ENCODE peak calls at places on chromosomes 16 and 17, in nine cellular contexts. One of them, this sample, is unnamed.

GRCh38 chr17:40953876-40954275 is 12.9 kb downstream of the KRT39 start:
- DNase-seq in SK-N-SH: no peak
- DNase-seq in tibial nerve: no peak
- DNase-seq in suprapubic skin: no peak
- DNase-seq in A549: no peak
- DNase-seq in ovary: no peak
- DNase-seq in stomach: no peak
- DNase-seq in K562: no peak
- DNase-seq in upper lobe of left lung: no peak
- DNase-seq in this sample: no peak

GRCh38 chr17:19897901-19898300 is 30.2 kb upstream of the ULK2 start:
- DNase-seq in SK-N-SH: no peak
- DNase-seq in tibial nerve: no peak
- DNase-seq in suprapubic skin: no peak
- DNase-seq in A549: no peak
- DNase-seq in ovary: no peak
- DNase-seq in stomach: no peak
- DNase-seq in K562: no peak
- DNase-seq in upper lobe of left lung: no peak
- DNase-seq in this sample: no peak

GRCh38 chr17:28724500-28725165 is 1.4 kb downstream of the TLCD1 start:
- DNase-seq in SK-N-SH: no peak
- DNase-seq in tibial nerve: no peak
- DNase-seq in suprapubic skin: no peak
- DNase-seq in A549: no peak
- DNase-seq in ovary: no peak
- DNase-seq in stomach: no peak
- DNase-seq in K562: peak; percentile 62
- DNase-seq in upper lobe of left lung: no peak
- DNase-seq in this sample: no peak

GRCh38 chr16:29790949-29791844 is 646 bp downstream of the KIF22 start:
- DNase-seq in SK-N-SH: peak; percentile 39
- DNase-seq in tibial nerve: no peak
- DNase-seq in suprapubic skin: no peak
- DNase-seq in A549: peak; percentile 38
- DNase-seq in ovary: no peak
- DNase-seq in stomach: no peak
- DNase-seq in K562: peak; percentile 30
- DNase-seq in upper lobe of left lung: no peak
- DNase-seq in this sample: peak; percentile 27

GRCh38 chr17:75152971-75153853 is 1.1 kb downstream of the JPT1 start:
- DNase-seq in SK-N-SH: peak; percentile 72
- DNase-seq in tibial nerve: peak; percentile 15
- DNase-seq in suprapubic skin: peak; percentile 60
- DNase-seq in A549: peak; percentile 70
- DNase-seq in ovary: no peak
- DNase-seq in stomach: no peak
- DNase-seq in K562: peak; percentile 73
- DNase-seq in upper lobe of left lung: no peak
- DNase-seq in this sample: peak; percentile 76

GRCh38 chr16:24978370-24978914 is 36.7 kb downstream of the ARHGAP17 start:
- DNase-seq in SK-N-SH: no peak
- DNase-seq in tibial nerve: no peak
- DNase-seq in suprapubic skin: no peak
- DNase-seq in A549: no peak
- DNase-seq in ovary: no peak
- DNase-seq in stomach: no peak
- DNase-seq in K562: no peak
- DNase-seq in upper lobe of left lung: no peak
- DNase-seq in this sample: no peak

GRCh38 chr16:30005341-30006094 is 5.3 kb downstream of the DOC2A start:
- DNase-seq in SK-N-SH: peak; percentile 91
- DNase-seq in tibial nerve: no peak
- DNase-seq in suprapubic skin: no peak
- DNase-seq in A549: peak; percentile 90
- DNase-seq in ovary: no peak
- DNase-seq in stomach: peak; percentile 32
- DNase-seq in K562: peak; percentile 61
- DNase-seq in upper lobe of left lung: peak; percentile 86
- DNase-seq in this sample: peak; percentile 37

GRCh38 chr17:8072339-8072726 is 15.2 kb downstream of the ALOX12B start:
- DNase-seq in SK-N-SH: no peak
- DNase-seq in tibial nerve: no peak
- DNase-seq in suprapubic skin: no peak
- DNase-seq in A549: no peak
- DNase-seq in ovary: no peak
- DNase-seq in stomach: no peak
- DNase-seq in K562: no peak
- DNase-seq in upper lobe of left lung: peak; percentile 84
- DNase-seq in this sample: no peak

GRCh38 chr17:11986939-11987329 is 10.3 kb downstream of the ZNF18 start:
- DNase-seq in SK-N-SH: peak; percentile 41
- DNase-seq in tibial nerve: no peak
- DNase-seq in suprapubic skin: no peak
- DNase-seq in A549: peak; percentile 49
- DNase-seq in ovary: no peak
- DNase-seq in stomach: no peak
- DNase-seq in K562: peak; percentile 41
- DNase-seq in upper lobe of left lung: no peak
- DNase-seq in this sample: no peak

GRCh38 chr17:77783991-77784820 is 174.3 kb upstream of the TNRC6C start:
- DNase-seq in SK-N-SH: no peak
- DNase-seq in tibial nerve: no peak
- DNase-seq in suprapubic skin: no peak
- DNase-seq in A549: no peak
- DNase-seq in ovary: no peak
- DNase-seq in stomach: no peak
- DNase-seq in K562: no peak
- DNase-seq in upper lobe of left lung: no peak
- DNase-seq in this sample: no peak

GRCh38 chr16:56780646-56781045 is 50.7 kb downstream of the NUP93 start:
- DNase-seq in SK-N-SH: no peak
- DNase-seq in tibial nerve: no peak
- DNase-seq in suprapubic skin: no peak
- DNase-seq in A549: no peak
- DNase-seq in ovary: no peak
- DNase-seq in stomach: no peak
- DNase-seq in K562: no peak
- DNase-seq in upper lobe of left lung: no peak
- DNase-seq in this sample: no peak

GRCh38 chr17:57375770-57376181 is 119.5 kb downstream of the MSI2 start:
- DNase-seq in SK-N-SH: no peak
- DNase-seq in tibial nerve: no peak
- DNase-seq in suprapubic skin: no peak
- DNase-seq in A549: no peak
- DNase-seq in ovary: no peak
- DNase-seq in stomach: no peak
- DNase-seq in K562: peak; percentile 78
- DNase-seq in upper lobe of left lung: peak; percentile 13
- DNase-seq in this sample: no peak

GRCh38 chr17:17121162-17121561 is 78.9 kb downstream of the MPRIP start:
- DNase-seq in SK-N-SH: no peak
- DNase-seq in tibial nerve: no peak
- DNase-seq in suprapubic skin: no peak
- DNase-seq in A549: no peak
- DNase-seq in ovary: no peak
- DNase-seq in stomach: no peak
- DNase-seq in K562: no peak
- DNase-seq in upper lobe of left lung: no peak
- DNase-seq in this sample: peak; percentile 42
- H3K4me1 ChIP-seq in SK-N-SH: peaks cover 32% of the 10 kb centered on the region
- H3K4me1 ChIP-seq in tibial nerve: peaks cover 73% of the 10 kb centered on the region
- H3K4me1 ChIP-seq in suprapubic skin: peaks cover 45% of the 10 kb centered on the region
- H3K4me1 ChIP-seq in A549: peaks cover 59% of the 10 kb centered on the region
- H3K4me1 ChIP-seq in ovary: peaks cover 38% of the 10 kb centered on the region
- H3K4me1 ChIP-seq in stomach: peaks cover 46% of the 10 kb centered on the region
- H3K4me1 ChIP-seq in K562: peaks cover 4% of the 10 kb centered on the region
- H3K4me1 ChIP-seq in upper lobe of left lung: peaks cover 53% of the 10 kb centered on the region
- H3K4me1 ChIP-seq in this sample: peaks cover 56% of the 10 kb centered on the region

GRCh38 chr16:49861299-49861698 is 5.4 kb upstream of the ZNF423 start:
- DNase-seq in SK-N-SH: no peak
- DNase-seq in tibial nerve: no peak
- DNase-seq in suprapubic skin: no peak
- DNase-seq in A549: no peak
- DNase-seq in ovary: no peak
- DNase-seq in stomach: no peak
- DNase-seq in K562: no peak
- DNase-seq in upper lobe of left lung: no peak
- DNase-seq in this sample: no peak

GRCh38 chr16:49858200-49859129 is 2.6 kb upstream of the ZNF423 start:
- DNase-seq in SK-N-SH: peak; percentile 82
- DNase-seq in tibial nerve: no peak
- DNase-seq in suprapubic skin: no peak
- DNase-seq in A549: peak; percentile 17
- DNase-seq in ovary: peak; percentile 84
- DNase-seq in stomach: no peak
- DNase-seq in K562: no peak
- DNase-seq in upper lobe of left lung: peak; percentile 91
- DNase-seq in this sample: peak; percentile 58

GRCh38 chr16:49857423-49858181 is 1.7 kb upstream of the ZNF423 start:
- DNase-seq in SK-N-SH: peak; percentile 86
- DNase-seq in tibial nerve: no peak
- DNase-seq in suprapubic skin: no peak
- DNase-seq in A549: peak; percentile 87
- DNase-seq in ovary: peak; percentile 79
- DNase-seq in stomach: peak; percentile 56
- DNase-seq in K562: peak; percentile 74
- DNase-seq in upper lobe of left lung: peak; percentile 92
- DNase-seq in this sample: peak; percentile 76

GRCh38 chr16:49860593-49860992 is 4.7 kb upstream of the ZNF423 start:
- DNase-seq in SK-N-SH: no peak
- DNase-seq in tibial nerve: no peak
- DNase-seq in suprapubic skin: no peak
- DNase-seq in A549: no peak
- DNase-seq in ovary: no peak
- DNase-seq in stomach: no peak
- DNase-seq in K562: no peak
- DNase-seq in upper lobe of left lung: no peak
- DNase-seq in this sample: no peak

DNA sequence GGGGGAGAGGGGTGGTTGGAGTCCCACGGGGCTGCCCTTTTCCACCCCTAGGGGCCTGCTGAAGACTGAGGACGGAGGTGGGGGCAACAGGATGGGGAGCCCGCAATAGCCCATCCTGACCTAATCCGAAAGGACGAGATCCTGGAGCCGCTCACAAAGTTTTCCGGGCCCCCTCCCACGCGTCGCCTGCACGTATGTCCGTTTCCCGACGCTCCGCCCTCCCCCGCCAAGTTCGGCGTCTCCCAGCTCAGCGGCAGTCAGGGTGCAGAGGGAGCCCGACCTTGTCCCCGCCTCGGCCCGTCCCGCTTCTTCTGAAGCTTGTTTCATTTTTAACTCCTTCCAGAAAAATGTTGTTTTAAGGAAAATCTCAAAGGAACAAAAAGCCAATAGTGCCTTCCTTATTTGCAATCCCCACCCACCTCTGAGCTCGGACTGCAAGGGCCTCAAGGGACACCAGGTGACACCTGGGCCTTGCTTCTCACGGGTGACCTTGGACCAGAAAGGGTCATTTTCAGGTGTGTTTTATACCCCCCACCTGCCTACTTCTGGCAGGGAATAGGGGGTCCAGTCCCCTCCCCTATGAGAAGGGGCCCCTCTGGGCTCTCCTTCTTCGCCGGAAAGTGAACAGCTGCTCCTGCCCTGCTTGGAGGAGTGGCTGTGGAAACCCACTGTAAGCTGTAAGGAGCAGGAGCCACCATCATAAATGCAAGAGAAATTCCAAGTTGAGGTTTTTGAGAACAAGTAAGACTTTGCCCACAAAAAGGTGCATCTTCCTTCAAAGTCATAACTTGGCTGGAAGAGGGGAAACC is 3.4 kb upstream of the ZNF423 start:
- DNase-seq in SK-N-SH: no peak
- DNase-seq in tibial nerve: no peak
- DNase-seq in suprapubic skin: no peak
- DNase-seq in A549: no peak
- DNase-seq in ovary: peak; percentile 85
- DNase-seq in stomach: no peak
- DNase-seq in K562: peak; percentile 39
- DNase-seq in upper lobe of left lung: peak; percentile 83
- DNase-seq in this sample: peak; percentile 67
- TF ChIP-seq EP300 in SK-N-SH: no peak
- TF ChIP-seq EP300 in tibial nerve: no peak
- TF ChIP-seq EP300 in suprapubic skin: no peak
- TF ChIP-seq EP300 in A549: no peak
- TF ChIP-seq EP300 in ovary: no peak
- TF ChIP-seq EP300 in stomach: no peak
- TF ChIP-seq EP300 in K562: no peak
- TF ChIP-seq EP300 in upper lobe of left lung: no peak
- TF ChIP-seq EP300 in this sample: no peak

DNA sequence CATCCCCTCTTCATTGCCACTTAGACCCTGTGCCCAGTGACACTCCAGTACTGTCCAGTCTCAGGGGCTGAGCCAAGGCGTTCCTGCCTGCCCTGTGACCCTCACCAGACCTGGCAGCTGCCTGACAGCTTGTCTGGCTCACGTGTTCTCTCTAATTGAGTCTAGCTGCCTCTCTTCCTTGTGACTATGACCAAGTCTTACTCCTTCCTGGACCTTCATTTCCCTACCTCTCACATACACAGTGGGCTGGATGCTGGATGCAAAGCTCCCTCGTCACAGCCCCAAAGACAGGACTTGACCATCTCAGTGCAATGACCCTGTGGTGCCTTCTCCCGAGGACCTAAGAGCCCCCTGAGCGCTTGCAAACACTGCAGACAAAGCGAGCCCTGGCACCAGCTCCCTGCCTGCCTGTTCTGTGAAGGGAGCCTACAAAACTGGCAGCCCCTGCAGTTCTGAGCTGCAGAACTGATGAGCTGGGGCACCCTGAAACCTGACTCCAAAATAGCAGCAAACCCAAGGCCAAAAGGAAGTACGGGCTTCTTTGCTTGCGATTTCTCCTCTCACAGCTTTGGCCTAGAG is 1.7 kb downstream of the DEXI start:
- DNase-seq in SK-N-SH: no peak
- DNase-seq in tibial nerve: no peak
- DNase-seq in suprapubic skin: no peak
- DNase-seq in A549: no peak
- DNase-seq in ovary: peak; percentile 57
- DNase-seq in stomach: no peak
- DNase-seq in K562: no peak
- DNase-seq in upper lobe of left lung: no peak
- DNase-seq in this sample: no peak
- H3K4me1 ChIP-seq in SK-N-SH: peaks cover 66% of the 10 kb centered on the region
- H3K4me1 ChIP-seq in tibial nerve: peaks cover 78% of the 10 kb centered on the region
- H3K4me1 ChIP-seq in suprapubic skin: peaks cover 85% of the 10 kb centered on the region
- H3K4me1 ChIP-seq in A549: peaks cover 24% of the 10 kb centered on the region
- H3K4me1 ChIP-seq in ovary: peaks cover 23% of the 10 kb centered on the region
- H3K4me1 ChIP-seq in stomach: peaks cover 81% of the 10 kb centered on the region
- H3K4me1 ChIP-seq in K562: peaks cover 34% of the 10 kb centered on the region
- H3K4me1 ChIP-seq in upper lobe of left lung: peaks cover 81% of the 10 kb centered on the region
- H3K4me1 ChIP-seq in this sample: peaks cover 41% of the 10 kb centered on the region

GRCh38 chr16:68275611-68276191 is 11.4 kb downstream of the SLC7A6 start:
- DNase-seq in SK-N-SH: no peak
- DNase-seq in tibial nerve: no peak
- DNase-seq in suprapubic skin: no peak
- DNase-seq in A549: no peak
- DNase-seq in ovary: no peak
- DNase-seq in stomach: no peak
- DNase-seq in K562: no peak
- DNase-seq in upper lobe of left lung: no peak
- DNase-seq in this sample: no peak
- TF ChIP-seq EP300 in SK-N-SH: no peak
- TF ChIP-seq EP300 in tibial nerve: no peak
- TF ChIP-seq EP300 in suprapubic skin: no peak
- TF ChIP-seq EP300 in A549: no peak
- TF ChIP-seq EP300 in ovary: no peak
- TF ChIP-seq EP300 in stomach: no peak
- TF ChIP-seq EP300 in K562: no peak
- TF ChIP-seq EP300 in upper lobe of left lung: no peak
- TF ChIP-seq EP300 in this sample: no peak